ENCODE peak calls at places on chromosome 7, in four cellular contexts. I is dorsolateral prefrontal cortex, E is BJ, B is mucosa of descending colon. M is an unnamed sample.

GRCh38 chr7:80330434-80330833 is 181.4 kb downstream of the GNAT3 start:
- DNase-seq in B (no peak), I (no peak), E (peak), M (peak)

GRCh38 chr7:158676898-158677297 is 27.7 kb downstream of the NCAPG2 start:
- DNase-seq in E (no peak), I (no peak), B (no peak), M (peak)

GRCh38 chr7:70694909-70695803 is 436.8 kb upstream of the GALNT17 start:
- DNase-seq in E (no peak), I (no peak), B (peak), M (no peak)

GRCh38 chr7:101947899-101948298 is 130.5 kb downstream of the CUX1 start:
- DNase-seq in E (no peak), I (no peak), B (no peak), M (no peak)

GRCh38 chr7:133618970-133619369 is 366.1 kb downstream of the EXOC4 start:
- DNase-seq in I (no peak), B (no peak), E (no peak), M (no peak)

GRCh38 chr7:128154519-128154918 is 86.6 kb upstream of the LEP start:
- DNase-seq in B (no peak), I (no peak), E (no peak), M (no peak)

GRCh38 chr7:7861211-7861633 is 107.4 kb upstream of the GLCCI1 start:
- DNase-seq in B (no peak), E (peak), I (no peak), M (peak)

GRCh38 chr7:135710417-135711138 is 17.4 kb downstream of the SLC13A4 start:
- DNase-seq in E (no peak), B (no peak), I (no peak), M (no peak)

GRCh38 chr7:56023500-56023899 is 27.7 kb downstream of the PSPH start:
- DNase-seq in B (no peak), E (no peak), I (no peak), M (no peak)

GRCh38 chr7:34463830-34464229 is 194.2 kb upstream of the NPSR1 start:
- DNase-seq in B (no peak), I (no peak), E (no peak), M (no peak)

GRCh38 chr7:135745702-135746312 is 2.8 kb downstream of the FAM180A start:
- DNase-seq in E (peak), B (no peak), I (no peak), M (peak)

GRCh38 chr7:114033475-114033874 is 114.7 kb upstream of the PPP1R3A start:
- DNase-seq in I (no peak), E (no peak), B (no peak), M (no peak)

GRCh38 chr7:41987-42386 is 150.4 kb upstream of the FAM20C start:
- DNase-seq in E (no peak), I (no peak), B (no peak), M (peak)

GRCh38 chr7:127736511-127736910 is 84.5 kb downstream of the SND1 start:
- DNase-seq in B (no peak), I (no peak), E (no peak), M (no peak)

GRCh38 chr7:104883718-104884452 is 130.1 kb upstream of the KMT2E start:
- DNase-seq in B (peak), I (peak), E (peak), M (peak)
- TF ChIP-seq CTCF in B (peak), I (peak), E (peak), M (peak)

DNA sequence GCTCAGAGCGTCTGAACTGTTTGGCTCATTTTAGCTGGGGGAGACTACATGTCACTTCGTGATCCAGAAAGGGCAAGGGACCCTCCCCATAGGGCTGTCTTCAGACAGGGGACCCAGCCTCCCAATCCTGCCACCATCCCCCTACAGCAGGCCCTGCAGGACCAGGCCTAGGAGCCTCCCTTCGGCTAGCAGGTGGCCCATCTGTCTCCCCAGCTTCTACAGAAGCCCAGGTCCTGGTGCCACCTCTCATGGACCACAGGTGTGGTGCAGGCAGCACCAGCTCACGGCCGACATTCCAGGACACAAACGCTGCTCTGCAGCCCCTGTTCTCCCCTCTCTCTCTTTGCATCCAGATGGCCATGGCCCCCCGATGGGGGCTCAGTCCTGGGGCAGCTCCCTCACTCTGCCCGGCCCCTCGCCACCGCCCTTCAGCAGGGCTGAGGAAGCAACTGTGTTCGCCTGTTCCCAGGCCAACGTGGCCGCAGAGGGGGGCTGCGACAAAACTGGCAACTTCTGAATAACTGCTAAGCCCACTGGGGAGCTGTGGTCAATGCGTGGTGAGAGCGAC is 10.3 kb downstream of the TECPR1 start:
- DNase-seq in E (no peak), B (no peak), I (no peak), M (no peak)
- TF ChIP-seq CTCF in E (no peak), B (no peak), I (no peak), M (no peak)

GRCh38 chr7:150964593-150965111 is 13.5 kb downstream of the KCNH2 start:
- DNase-seq in I (no peak), B (no peak), E (no peak), M (no peak)

GRCh38 chr7:150968056-150968455 is 10.1 kb downstream of the KCNH2 start:
- DNase-seq in B (no peak), E (no peak), I (no peak), M (peak)

GRCh38 chr7:150967332-150967731 is 10.8 kb downstream of the KCNH2 start:
- DNase-seq in E (no peak), B (no peak), I (no peak), M (no peak)

GRCh38 chr7:150965273-150965830 is 12.8 kb downstream of the KCNH2 start:
- DNase-seq in E (no peak), I (no peak), B (no peak), M (no peak)

GRCh38 chr7:150966002-150966401 is 12.1 kb downstream of the KCNH2 start:
- DNase-seq in B (no peak), E (no peak), I (no peak), M (no peak)
- TF ChIP-seq CTCF in B (no peak), E (peak), I (no peak), M (no peak)

DNA sequence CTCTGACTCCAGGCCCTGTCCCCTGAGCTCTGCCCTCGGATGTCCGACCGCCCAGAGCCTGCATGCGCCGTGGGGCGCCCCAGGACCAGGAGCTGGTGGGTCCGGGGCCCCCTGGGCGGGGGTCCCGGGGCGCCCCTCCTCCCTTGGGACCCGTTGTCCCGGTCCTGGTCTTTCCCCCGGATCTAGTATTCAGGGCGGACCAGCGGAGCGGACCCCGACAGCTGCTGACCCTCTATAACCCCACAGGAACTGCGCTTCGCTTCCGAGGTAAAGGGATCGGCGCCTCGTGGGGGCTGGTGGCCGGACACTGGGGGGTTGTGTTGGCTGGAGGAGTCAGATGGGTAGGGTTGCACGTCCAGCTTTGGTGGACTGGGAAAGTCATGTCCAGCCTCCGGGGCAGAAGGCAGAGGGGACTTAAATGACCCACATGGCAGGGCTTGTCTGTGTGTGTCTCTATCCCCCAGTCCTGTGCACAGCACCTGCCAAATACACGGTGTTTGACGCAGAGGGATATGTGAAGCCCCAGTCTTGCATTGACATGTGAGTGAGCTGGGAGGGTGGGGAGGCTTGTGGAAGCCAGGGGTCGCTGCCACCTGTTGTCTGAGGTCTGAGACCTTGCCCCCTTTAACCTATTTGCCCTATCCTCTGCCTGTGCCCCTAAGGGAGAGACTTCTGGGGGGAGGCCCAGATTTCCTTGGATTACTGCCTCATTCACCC is 548 bp downstream of the MOSPD3 start:
- DNase-seq in B (no peak), E (no peak), I (no peak), M (no peak)
- TF ChIP-seq CTCF in B (no peak), E (peak), I (no peak), M (no peak)

DNA sequence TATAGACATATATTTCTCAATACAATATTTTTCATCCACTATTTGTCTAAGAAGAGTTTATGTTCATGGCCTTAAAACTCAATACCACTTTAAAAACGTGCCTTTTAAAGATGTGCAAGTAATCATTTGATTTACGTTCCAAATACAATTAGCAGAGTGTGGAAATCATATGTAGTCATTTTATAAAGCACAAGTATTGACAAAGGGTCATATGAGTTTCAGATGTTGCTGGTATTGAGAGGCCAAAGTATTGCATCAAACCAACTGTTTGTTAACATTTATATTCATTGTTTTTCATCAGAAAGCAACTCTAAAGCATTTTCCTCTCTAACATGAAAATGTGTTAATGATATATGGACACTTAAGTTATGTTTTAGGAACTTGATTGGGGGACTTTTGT is 11.4 kb upstream of the TSGA13 start:
- DNase-seq in B (no peak), I (no peak), E (no peak), M (peak)
- TF ChIP-seq CTCF in B (no peak), I (no peak), E (no peak), M (no peak)

GRCh38 chr7:47531584-47532492 is 50.1 kb downstream of the TNS3 start:
- DNase-seq in E (no peak), I (no peak), B (peak), M (no peak)

GRCh38 chr7:47535704-47536628 is 45.9 kb downstream of the TNS3 start:
- DNase-seq in E (no peak), B (peak), I (peak), M (no peak)

GRCh38 chr7:47536705-47537611 is 45.0 kb downstream of the TNS3 start:
- DNase-seq in I (peak), B (peak), E (peak), M (peak)

GRCh38 chr7:47535033-47535703 is 46.7 kb downstream of the TNS3 start:
- DNase-seq in B (no peak), E (no peak), I (no peak), M (peak)

GRCh38 chr7:47534322-47535032 is 47.4 kb downstream of the TNS3 start:
- DNase-seq in E (no peak), B (no peak), I (no peak), M (no peak)
- TF ChIP-seq CTCF in E (no peak), B (no peak), I (no peak), M (peak)

DNA sequence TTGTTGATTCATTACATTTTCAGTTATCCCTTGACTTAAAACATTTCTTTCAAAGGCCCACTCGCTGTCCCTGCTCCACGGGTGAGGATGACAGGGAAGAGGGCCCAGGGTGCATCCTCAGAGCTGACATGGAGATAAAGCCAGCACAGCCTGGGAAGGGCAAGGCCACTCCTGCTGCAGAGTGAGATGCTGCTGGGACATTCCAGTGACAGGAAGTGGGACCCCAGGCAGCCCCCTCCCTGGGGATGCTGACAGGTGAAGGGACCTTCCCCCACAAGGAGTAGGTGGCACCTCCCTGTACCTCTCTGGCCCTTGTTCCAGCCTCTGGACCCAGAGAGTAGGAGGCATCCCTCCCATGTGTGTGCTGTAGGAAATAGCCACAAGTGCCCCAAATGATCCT is 97.8 kb upstream of the DDC start:
- DNase-seq in B (no peak), E (no peak), I (no peak), M (no peak)
- TF ChIP-seq CTCF in B (no peak), E (no peak), I (no peak), M (no peak)

GRCh38 chr7:26153823-26154783 is 2.1 kb downstream of the NFE2L3 start:
- DNase-seq in B (peak), E (no peak), I (no peak), M (no peak)

GRCh38 chr7:26157520-26158105 is 5.6 kb downstream of the NFE2L3 start:
- DNase-seq in B (no peak), E (no peak), I (no peak), M (no peak)

GRCh38 chr7:26156454-26157365 is 4.7 kb downstream of the NFE2L3 start:
- DNase-seq in B (no peak), I (no peak), E (peak), M (peak)

GRCh38 chr7:26153246-26153822 is 1.3 kb downstream of the NFE2L3 start:
- DNase-seq in I (no peak), E (no peak), B (peak), M (no peak)

GRCh38 chr7:26155531-26156375 is 3.8 kb downstream of the NFE2L3 start:
- DNase-seq in E (no peak), B (no peak), I (no peak), M (peak)
- TF ChIP-seq CTCF in E (peak), B (no peak), I (no peak), M (no peak)

DNA sequence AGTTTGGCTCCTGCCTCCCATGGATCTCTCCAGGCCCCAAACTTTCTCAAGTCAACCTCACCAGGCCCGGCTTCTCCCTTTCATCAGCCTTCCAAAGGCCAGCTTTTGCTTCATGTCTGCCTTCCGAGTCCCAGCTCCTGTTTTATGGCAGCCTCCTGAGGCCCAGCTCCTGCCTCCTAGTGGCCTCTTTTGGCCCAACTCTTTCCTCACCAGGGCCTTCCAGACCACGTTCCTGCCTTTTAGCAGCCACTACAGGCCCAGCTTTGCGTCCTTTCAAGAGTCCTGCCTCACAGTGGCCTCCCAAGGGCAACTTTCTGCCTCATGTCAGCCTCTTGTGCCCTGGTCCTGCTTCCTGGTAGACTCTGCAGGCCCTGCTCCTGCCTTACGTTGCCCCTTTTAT is 15.3 kb upstream of the TMEM248 start:
- DNase-seq in I (no peak), B (no peak), E (no peak), M (no peak)
- TF ChIP-seq CTCF in I (no peak), B (no peak), E (peak), M (peak)